ENCODE peak calls at places on chromosomes 12 and 14, in five cellular contexts. K is neural crest cell; D is ovary; U is stimulated activated CD4-positive, alpha-beta T cell treated with anti-CD3 and anti-CD28 coated beads, Interleukin-4, amount 100 ng/mL, for 1 hour; Z is astrocyte. O is an unnamed sample.

GRCh38 chr12:82325540-82326336 is 32.4 kb downstream of the CCDC59 start:
- DNase-seq in D (no peak), K (no peak), U (no peak), Z (no peak), O (no peak)

GRCh38 chr12:107287436-107288413 is 194.4 kb upstream of the CRY1 start:
- DNase-seq in D (no peak), U (no peak), K (no peak), Z (peak), O (no peak)

GRCh38 chr12:52644078-52644415 is 8.0 kb downstream of the KRT2 start:
- DNase-seq in D (no peak), K (no peak), U (no peak), Z (no peak), O (no peak)

GRCh38 chr14:92846162-92846897 is 52.2 kb downstream of the GOLGA5 start:
- DNase-seq in Z (peak), D (no peak), U (no peak), K (no peak), O (peak)

GRCh38 chr12:131044136-131044535 is 90.4 kb downstream of the ADGRD1 start:
- DNase-seq in D (no peak), Z (no peak), U (no peak), K (no peak), O (no peak)

GRCh38 chr14:58560208-58560607 is 77.6 kb upstream of the DACT1 start:
- DNase-seq in D (no peak), K (no peak), U (no peak), Z (peak), O (no peak)

GRCh38 chr12:608921-609320 is 54.3 kb downstream of the NINJ2 start:
- DNase-seq in D (no peak), Z (no peak), U (no peak), K (no peak), O (no peak)

GRCh38 chr12:6326316-6326959 is 15.4 kb downstream of the TNFRSF1A start:
- DNase-seq in U (no peak), Z (no peak), K (no peak), D (peak), O (no peak)

GRCh38 chr12:110256780-110257431 is 24.1 kb upstream of the ATP2A2 start:
- DNase-seq in Z (no peak), U (no peak), D (no peak), K (no peak), O (no peak)

GRCh38 chr12:51281202-51281924 is 11.1 kb upstream of the SMAGP start:
- DNase-seq in D (no peak), U (no peak), K (no peak), Z (peak), O (no peak)

GRCh38 chr12:52004042-52004648 is 2.6 kb upstream of the TAMALIN start:
- DNase-seq in K (peak), U (no peak), D (peak), Z (peak), O (no peak)

O was measured in GM06990.